ENCODE peak calls at places on chromosomes 4 and X, in seven cellular contexts. F is psoas muscle; C is cardiac muscle cell; A is left ventricle myocardium inferior; R is CD4-positive, alpha-beta memory T cell; M is Karpas-422; P is mammary epithelial cell. Z is an unnamed sample.
A peak's percentile ranks its signal among the peaks of the same experiment; 100 is the strongest.

GRCh38 chr4:159145318-159146006 is 42.6 kb downstream of the RAPGEF2 start:
- DNase-seq in F (no peak), C (no peak), A (no peak), R (no peak), M (no peak), P (no peak), Z (no peak)

GRCh38 chr4:24604558-24605214 is 20.3 kb upstream of the DHX15 start:
- DNase-seq in F (no peak), C (no peak), A (no peak), R (no peak), M (no peak), P (peak; percentile 45), Z (no peak)

GRCh38 chrX:8374041-8374825 is 90.4 kb upstream of the VCX3B start:
- DNase-seq in F (no peak), C (no peak), A (no peak), R (no peak), M (no peak), P (peak; percentile 14), Z (no peak)

GRCh38 chr4:154858166-154858565 is 77.1 kb downstream of the RBM46 start:
- DNase-seq in F (no peak), C (no peak), A (no peak), R (no peak), M (no peak), P (no peak), Z (no peak)

GRCh38 chrX:40078489-40079288 is 19.1 kb downstream of the BCOR start:
- DNase-seq in F (no peak), C (no peak), A (no peak), R (no peak), M (no peak), P (no peak), Z (no peak)

GRCh38 chrX:27162496-27162895 is 300.6 kb downstream of the PPP4R3C start:
- DNase-seq in F (no peak), C (no peak), A (no peak), R (no peak), M (no peak), P (no peak), Z (no peak)

GRCh38 chrX:51608766-51609165 is 9.9 kb downstream of the CENPVL3 start:
- DNase-seq in F (no peak), C (peak; percentile 10), A (no peak), R (no peak), M (no peak), P (no peak), Z (no peak)

GRCh38 chr4:182263562-182263961 is 20.4 kb downstream of the TENM3 start:
- DNase-seq in F (no peak), C (no peak), A (no peak), R (no peak), M (no peak), P (no peak), Z (no peak)

GRCh38 chrX:139563251-139563650 is 32.7 kb downstream of the F9 start:
- DNase-seq in F (no peak), C (no peak), A (no peak), R (no peak), M (no peak), P (peak; percentile 17), Z (no peak)

GRCh38 chr4:98639523-98639922 is 18.9 kb downstream of the TSPAN5 start:
- DNase-seq in F (no peak), C (peak; percentile 40), A (no peak), R (peak; percentile 43), M (no peak), P (no peak), Z (no peak)
- H3K4me3 ChIP-seq in F (no peak overlapping the region), C (no peak overlapping the region), A (no peak overlapping the region), R (peak overlapping the region; percentile 25), M (no peak overlapping the region), P (no peak overlapping the region), Z (no peak overlapping the region)

DNA sequence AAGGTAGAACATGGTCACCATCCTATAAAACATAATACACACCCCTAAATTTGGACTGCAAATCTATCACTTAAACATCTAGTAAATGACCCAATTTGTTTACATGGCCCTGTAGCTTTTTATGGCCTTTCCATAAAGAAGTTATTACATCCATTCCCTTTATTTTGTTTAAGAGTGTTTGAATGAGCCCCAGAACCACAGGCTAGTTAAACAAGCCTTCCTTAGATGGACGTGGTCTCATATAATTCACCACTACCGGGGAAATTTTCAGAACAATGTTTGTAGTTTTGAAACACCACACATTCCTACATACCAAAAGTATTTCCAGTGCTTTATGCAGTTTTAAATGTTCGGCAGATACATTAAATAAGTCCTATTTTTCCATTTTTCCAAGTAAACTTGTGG is 12.3 kb downstream of the PDGFC start:
- DNase-seq in F (no peak), C (peak; percentile 50), A (no peak), R (no peak), M (no peak), P (no peak), Z (no peak)
- H3K4me3 ChIP-seq in F (no peak overlapping the region), C (no peak overlapping the region), A (no peak overlapping the region), R (no peak overlapping the region), M (no peak overlapping the region), P (no peak overlapping the region), Z (no peak overlapping the region)

DNA sequence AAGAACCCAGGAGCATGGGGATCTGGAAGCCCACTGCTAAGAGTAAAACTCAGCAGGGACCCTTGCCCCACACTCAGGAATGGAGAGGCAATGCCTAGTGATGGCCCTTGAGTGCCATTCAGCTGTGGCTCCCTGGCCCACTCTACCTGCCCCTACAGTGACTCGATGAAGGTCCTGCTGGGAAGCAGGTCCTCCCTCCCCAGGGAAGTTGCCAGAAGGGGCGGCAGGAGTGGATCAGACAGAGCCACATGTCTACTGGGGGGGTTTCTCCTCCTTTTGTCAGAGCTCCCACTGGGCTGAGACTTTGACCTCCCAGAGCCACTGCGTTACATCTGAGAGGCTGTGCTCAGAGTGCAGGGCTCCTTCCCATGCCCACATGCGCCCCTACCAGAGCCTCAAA is 1.2 kb downstream of the SLC10A3 start:
- DNase-seq in F (no peak), C (no peak), A (no peak), R (no peak), M (no peak), P (no peak), Z (no peak)
- H3K4me3 ChIP-seq in F (peak overlapping the region; percentile 67), C (no peak overlapping the region), A (peak overlapping the region; percentile 78), R (peak overlapping the region; percentile 46), M (peak overlapping the region; percentile 74), P (peak overlapping the region; percentile 62), Z (peak overlapping the region; percentile 78)

GRCh38 chr4:26273308-26273980 is 47.4 kb upstream of the RBPJ start:
- DNase-seq in F (peak; percentile 21), C (no peak), A (peak; percentile 37), R (no peak), M (no peak), P (no peak), Z (no peak)
- H3K4me3 ChIP-seq in F (no peak overlapping the region), C (no peak overlapping the region), A (no peak overlapping the region), R (no peak overlapping the region), M (no peak overlapping the region), P (no peak overlapping the region), Z (no peak overlapping the region)

DNA sequence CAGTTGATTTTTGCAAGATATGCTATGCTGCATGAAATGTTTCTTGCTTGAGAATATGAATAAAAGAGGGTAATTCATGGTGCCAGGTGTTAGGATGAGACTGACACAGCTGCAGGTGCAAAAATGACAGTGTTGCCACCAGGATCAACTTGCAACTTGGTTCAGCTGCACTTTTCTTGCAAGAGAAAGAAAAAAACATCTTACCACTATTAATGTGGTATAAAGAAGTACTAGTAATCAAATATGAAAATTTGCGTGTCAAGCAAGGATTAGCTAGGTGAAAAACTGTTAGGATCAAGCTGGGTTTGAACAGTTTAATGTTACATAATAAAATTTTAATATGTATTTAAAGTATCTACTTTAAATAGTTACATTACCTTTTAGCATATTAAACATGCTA is 49.6 kb downstream of the CHIC2 start:
- DNase-seq in F (no peak), C (no peak), A (no peak), R (no peak), M (peak; percentile 92), P (no peak), Z (no peak)
- H3K4me3 ChIP-seq in F (no peak overlapping the region), C (no peak overlapping the region), A (no peak overlapping the region), R (no peak overlapping the region), M (peak overlapping the region; percentile 23), P (no peak overlapping the region), Z (no peak overlapping the region)

DNA sequence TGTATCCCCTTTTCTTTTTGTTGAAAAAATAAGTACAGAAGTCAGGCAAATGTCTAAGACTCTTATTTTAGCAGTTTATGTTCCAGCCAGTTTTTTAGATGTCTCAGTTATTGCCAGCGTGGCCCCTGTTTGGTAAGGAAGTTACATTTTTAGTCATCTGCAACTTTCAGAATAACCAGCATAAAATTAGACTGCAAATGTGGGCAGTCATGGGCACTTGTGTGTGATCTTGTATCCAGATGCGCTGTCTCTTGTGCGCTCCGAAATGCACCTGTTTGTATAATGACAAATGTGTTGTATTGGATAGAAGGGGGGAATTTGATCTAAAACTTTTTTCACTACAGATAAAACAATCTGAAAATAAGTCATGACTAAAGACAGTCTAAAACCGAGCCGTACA is 44.3 kb upstream of the CLCN4 start:
- DNase-seq in F (no peak), C (no peak), A (no peak), R (no peak), M (no peak), P (no peak), Z (no peak)
- H3K4me3 ChIP-seq in F (no peak overlapping the region), C (no peak overlapping the region), A (no peak overlapping the region), R (no peak overlapping the region), M (no peak overlapping the region), P (no peak overlapping the region), Z (no peak overlapping the region)

GRCh38 chrX:96693407-96693806 is 8.8 kb downstream of the DIAPH2 start:
- DNase-seq in F (no peak), C (no peak), A (no peak), R (no peak), M (no peak), P (no peak), Z (no peak)
- H3K4me3 ChIP-seq in F (no peak overlapping the region), C (no peak overlapping the region), A (no peak overlapping the region), R (no peak overlapping the region), M (no peak overlapping the region), P (no peak overlapping the region), Z (no peak overlapping the region)

GRCh38 chrX:9681011-9681410 is 84.6 kb downstream of the GPR143 start:
- DNase-seq in F (no peak), C (no peak), A (no peak), R (no peak), M (no peak), P (no peak), Z (no peak)

GRCh38 chrX:9678215-9678980 is 87.2 kb downstream of the GPR143 start:
- DNase-seq in F (no peak), C (no peak), A (no peak), R (no peak), M (no peak), P (no peak), Z (no peak)

GRCh38 chrX:9676311-9676710 is 89.3 kb downstream of the GPR143 start:
- DNase-seq in F (peak; percentile 17), C (peak; percentile 27), A (no peak), R (no peak), M (no peak), P (no peak), Z (no peak)

GRCh38 chrX:9677098-9677739 is 88.4 kb downstream of the GPR143 start:
- DNase-seq in F (no peak), C (peak; percentile 40), A (no peak), R (peak; percentile 17), M (no peak), P (no peak), Z (no peak)

DNA sequence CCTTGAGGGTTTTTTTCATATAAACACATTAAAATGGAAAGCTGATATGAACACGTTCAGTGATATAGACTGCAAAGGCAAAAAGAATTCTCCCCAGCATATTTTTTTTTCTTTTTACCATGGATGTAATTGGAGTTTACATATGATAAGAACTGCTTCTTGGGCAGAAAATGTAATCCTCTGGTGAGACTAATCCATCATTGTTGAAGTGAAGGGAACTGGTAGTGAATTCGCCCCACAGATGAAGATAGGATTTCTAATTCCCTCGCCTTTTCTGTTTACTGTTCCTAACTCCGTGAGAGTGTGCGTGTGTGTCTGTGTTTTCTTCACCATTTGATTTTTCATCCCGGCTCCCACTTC is 88.9 kb downstream of the GPR143 start:
- DNase-seq in F (no peak), C (no peak), A (no peak), R (no peak), M (no peak), P (no peak), Z (no peak)
- H3K4me3 ChIP-seq in F (no peak overlapping the region), C (no peak overlapping the region), A (no peak overlapping the region), R (no peak overlapping the region), M (no peak overlapping the region), P (no peak overlapping the region), Z (no peak overlapping the region)